ENCODE peak calls at places on chromosomes 12 and 14, in six cellular contexts. One of them, this sample, is unnamed.

GRCh38 chr14:56608682-56609081 is 29.1 kb downstream of the TMEM260 start:
- DNase-seq in islet precursor cell: no peak
- DNase-seq in kidney tubule cell: no peak
- DNase-seq in DMS 273 treated with DMSO at 0.1 percent for 48 hours: no peak
- DNase-seq in stimulated activated CD8-positive, alpha-beta memory T cell treated with anti-CD3 and anti-CD28 coated beads, Interleukin-7, amount 100 ng/mL, for 24 hours: no peak
- DNase-seq in NCI-H1417: peak; percentile 46
- DNase-seq in this sample: no peak

GRCh38 chr12:130815028-130815741 is 23.9 kb downstream of the STX2 start:
- DNase-seq in islet precursor cell: peak; percentile 83
- DNase-seq in kidney tubule cell: peak; percentile 48
- DNase-seq in DMS 273 treated with DMSO at 0.1 percent for 48 hours: no peak
- DNase-seq in stimulated activated CD8-positive, alpha-beta memory T cell treated with anti-CD3 and anti-CD28 coated beads, Interleukin-7, amount 100 ng/mL, for 24 hours: no peak
- DNase-seq in NCI-H1417: no peak
- DNase-seq in this sample: no peak

GRCh38 chr12:65282840-65283239 is 4.4 kb downstream of the MSRB3 start:
- DNase-seq in islet precursor cell: no peak
- DNase-seq in kidney tubule cell: no peak
- DNase-seq in DMS 273 treated with DMSO at 0.1 percent for 48 hours: no peak
- DNase-seq in stimulated activated CD8-positive, alpha-beta memory T cell treated with anti-CD3 and anti-CD28 coated beads, Interleukin-7, amount 100 ng/mL, for 24 hours: no peak
- DNase-seq in NCI-H1417: no peak
- DNase-seq in this sample: no peak

GRCh38 chr12:52032431-52032796 is 18.8 kb upstream of the NR4A1 start:
- DNase-seq in islet precursor cell: no peak
- DNase-seq in kidney tubule cell: peak; percentile 30
- DNase-seq in DMS 273 treated with DMSO at 0.1 percent for 48 hours: peak; percentile 18
- DNase-seq in stimulated activated CD8-positive, alpha-beta memory T cell treated with anti-CD3 and anti-CD28 coated beads, Interleukin-7, amount 100 ng/mL, for 24 hours: no peak
- DNase-seq in NCI-H1417: peak; percentile 76
- DNase-seq in this sample: peak; percentile 31

GRCh38 chr12:76329163-76329562 is 19.1 kb downstream of the BBS10 start:
- DNase-seq in islet precursor cell: no peak
- DNase-seq in kidney tubule cell: peak; percentile 92
- DNase-seq in DMS 273 treated with DMSO at 0.1 percent for 48 hours: no peak
- DNase-seq in stimulated activated CD8-positive, alpha-beta memory T cell treated with anti-CD3 and anti-CD28 coated beads, Interleukin-7, amount 100 ng/mL, for 24 hours: no peak
- DNase-seq in NCI-H1417: no peak
- DNase-seq in this sample: no peak

GRCh38 chr12:78418919-78419318 is 445.7 kb upstream of the SYT1 start:
- DNase-seq in islet precursor cell: no peak
- DNase-seq in kidney tubule cell: no peak
- DNase-seq in DMS 273 treated with DMSO at 0.1 percent for 48 hours: no peak
- DNase-seq in stimulated activated CD8-positive, alpha-beta memory T cell treated with anti-CD3 and anti-CD28 coated beads, Interleukin-7, amount 100 ng/mL, for 24 hours: no peak
- DNase-seq in NCI-H1417: no peak
- DNase-seq in this sample: no peak

GRCh38 chr14:88749139-88749538 is 43.6 kb downstream of the EML5 start:
- DNase-seq in islet precursor cell: no peak
- DNase-seq in kidney tubule cell: peak; percentile 3
- DNase-seq in DMS 273 treated with DMSO at 0.1 percent for 48 hours: no peak
- DNase-seq in stimulated activated CD8-positive, alpha-beta memory T cell treated with anti-CD3 and anti-CD28 coated beads, Interleukin-7, amount 100 ng/mL, for 24 hours: no peak
- DNase-seq in NCI-H1417: peak; percentile 20
- DNase-seq in this sample: no peak

GRCh38 chr14:99684356-99684952 is 356 bp downstream of the CYP46A1 start:
- DNase-seq in islet precursor cell: no peak
- DNase-seq in kidney tubule cell: no peak
- DNase-seq in DMS 273 treated with DMSO at 0.1 percent for 48 hours: no peak
- DNase-seq in stimulated activated CD8-positive, alpha-beta memory T cell treated with anti-CD3 and anti-CD28 coated beads, Interleukin-7, amount 100 ng/mL, for 24 hours: peak; percentile 3
- DNase-seq in NCI-H1417: no peak
- DNase-seq in this sample: no peak

GRCh38 chr12:1870086-1870485 is 48.4 kb downstream of the CACNA2D4 start:
- DNase-seq in islet precursor cell: peak; percentile 80
- DNase-seq in kidney tubule cell: no peak
- DNase-seq in DMS 273 treated with DMSO at 0.1 percent for 48 hours: no peak
- DNase-seq in stimulated activated CD8-positive, alpha-beta memory T cell treated with anti-CD3 and anti-CD28 coated beads, Interleukin-7, amount 100 ng/mL, for 24 hours: no peak
- DNase-seq in NCI-H1417: no peak
- DNase-seq in this sample: no peak

GRCh38 chr14:22735096-22735495 is 31.4 kb upstream of the OXA1L start:
- DNase-seq in islet precursor cell: no peak
- DNase-seq in kidney tubule cell: no peak
- DNase-seq in DMS 273 treated with DMSO at 0.1 percent for 48 hours: no peak
- DNase-seq in stimulated activated CD8-positive, alpha-beta memory T cell treated with anti-CD3 and anti-CD28 coated beads, Interleukin-7, amount 100 ng/mL, for 24 hours: no peak
- DNase-seq in NCI-H1417: no peak
- DNase-seq in this sample: no peak

GRCh38 chr14:65286443-65286842 is 126.1 kb upstream of the FUT8 start:
- DNase-seq in islet precursor cell: no peak
- DNase-seq in kidney tubule cell: no peak
- DNase-seq in DMS 273 treated with DMSO at 0.1 percent for 48 hours: no peak
- DNase-seq in stimulated activated CD8-positive, alpha-beta memory T cell treated with anti-CD3 and anti-CD28 coated beads, Interleukin-7, amount 100 ng/mL, for 24 hours: no peak
- DNase-seq in NCI-H1417: no peak
- DNase-seq in this sample: peak; percentile 28

GRCh38 chr14:45633220-45633984 is 380.4 kb upstream of the MIS18BP1 start:
- DNase-seq in islet precursor cell: no peak
- DNase-seq in kidney tubule cell: no peak
- DNase-seq in DMS 273 treated with DMSO at 0.1 percent for 48 hours: no peak
- DNase-seq in stimulated activated CD8-positive, alpha-beta memory T cell treated with anti-CD3 and anti-CD28 coated beads, Interleukin-7, amount 100 ng/mL, for 24 hours: no peak
- DNase-seq in NCI-H1417: no peak
- DNase-seq in this sample: no peak